ENCODE peak calls at places on chromosomes 7 and 10, in ten cellular contexts. A is spleen; Q is LNCaP clone FGC; F is NCI-H2081 treated with DMSO at 0.1 percent for 48 hours; T is mucosa of descending colon; M is cardiac muscle cell; U is activated CD8-positive, alpha-beta memory T cell treated with anti-CD3 and anti-CD28 coated beads for 24 hours; V is aorta; E is T-helper 1 cell; J is endothelial cell. B is an unnamed sample.

GRCh38 chr7:77696643-77697534 is 630 bp downstream of the RSBN1L start:
- DNase-seq in A (peak), Q (no peak), F (peak), T (peak), M (peak), U (peak), V (peak), E (peak), J (peak), B (peak)

GRCh38 chr7:96238976-96239766 is 82.7 kb downstream of the SLC25A13 start:
- DNase-seq in A (no peak), Q (no peak), F (no peak), T (no peak), M (peak), U (no peak), V (no peak), E (no peak), J (no peak), B (no peak)

GRCh38 chr7:71846160-71846559 is 566.0 kb downstream of the CALN1 start:
- DNase-seq in A (no peak), Q (no peak), F (no peak), T (no peak), M (no peak), U (no peak), V (no peak), E (no peak), J (peak), B (no peak)

GRCh38 chr7:20280475-20281351 is 50.0 kb upstream of the ITGB8 start:
- DNase-seq in A (no peak), Q (no peak), F (no peak), T (no peak), M (peak), U (no peak), V (no peak), E (no peak), J (no peak), B (no peak)

GRCh38 chr7:157116762-157117161 is 22.0 kb upstream of the UBE3C start:
- DNase-seq in A (no peak), Q (no peak), F (no peak), T (no peak), M (no peak), U (no peak), V (no peak), E (no peak), J (no peak), B (no peak)

GRCh38 chr7:266851-267840 is 22.8 kb upstream of the FOXL3 start:
- DNase-seq in A (peak), Q (peak), F (no peak), T (peak), M (no peak), U (no peak), V (peak), E (no peak), J (no peak), B (no peak)

GRCh38 chr7:158973440-158973839 is 117.1 kb downstream of the DYNC2I1 start:
- DNase-seq in A (no peak), Q (peak), F (no peak), T (no peak), M (peak), U (no peak), V (no peak), E (no peak), J (no peak), B (no peak)

GRCh38 chr7:15687645-15688025 is 1.2 kb upstream of the MEOX2 start:
- DNase-seq in A (no peak), Q (no peak), F (no peak), T (peak), M (no peak), U (no peak), V (no peak), E (no peak), J (peak), B (no peak)

GRCh38 chr10:58087896-58088295 is 179.8 kb downstream of the IPMK start:
- DNase-seq in A (no peak), Q (no peak), F (no peak), T (no peak), M (no peak), U (no peak), V (no peak), E (no peak), J (no peak), B (no peak)

GRCh38 chr7:91287685-91288084 is 23.5 kb downstream of the FZD1 start:
- DNase-seq in A (no peak), Q (no peak), F (no peak), T (no peak), M (peak), U (no peak), V (peak), E (no peak), J (no peak), B (no peak)

B was measured in GM10248.